ENCODE peak calls at places on chromosomes 12 and 14, in five cellular contexts. One of them, this sample, is unnamed.

GRCh38 chr14:95516554-95517209 is at the start of gene SYNE3:
- DNase-seq in K562: peak
- DNase-seq in GM12878: no peak
- DNase-seq in HCT116: no peak
- DNase-seq in HepG2: no peak
- DNase-seq in this sample: peak

GRCh38 chr12:116697305-116698130 is 40.4 kb downstream of the SPRING1 start:
- DNase-seq in GM12878: no peak
- DNase-seq in K562: peak
- DNase-seq in HCT116: peak
- DNase-seq in HepG2: peak
- DNase-seq in this sample: no peak

GRCh38 chr12:116135209-116135930 is 142.1 kb downstream of the MED13L start:
- DNase-seq in K562: no peak
- DNase-seq in GM12878: no peak
- DNase-seq in HCT116: peak
- DNase-seq in HepG2: peak
- DNase-seq in this sample: no peak

GRCh38 chr12:76080017-76080728 is 4.3 kb downstream of the NAP1L1 start:
- DNase-seq in K562: no peak
- DNase-seq in HCT116: no peak
- DNase-seq in GM12878: no peak
- DNase-seq in HepG2: peak
- DNase-seq in this sample: no peak

GRCh38 chr12:47391566-47391965 is 311.8 kb upstream of the AMIGO2 start:
- DNase-seq in HCT116: no peak
- DNase-seq in HepG2: no peak
- DNase-seq in K562: no peak
- DNase-seq in GM12878: no peak
- DNase-seq in this sample: no peak

GRCh38 chr14:22598099-22598895 is at the start of gene ABHD4:
- DNase-seq in K562: peak
- DNase-seq in HepG2: peak
- DNase-seq in GM12878: no peak
- DNase-seq in HCT116: no peak
- DNase-seq in this sample: peak

GRCh38 chr12:132182206-132182710 is 38.0 kb downstream of the NOC4L start:
- DNase-seq in K562: no peak
- DNase-seq in HCT116: no peak
- DNase-seq in HepG2: no peak
- DNase-seq in GM12878: no peak
- DNase-seq in this sample: no peak

GRCh38 chr12:121786441-121786825 is 7.1 kb downstream of the RHOF start:
- DNase-seq in K562: no peak
- DNase-seq in GM12878: no peak
- DNase-seq in HepG2: peak
- DNase-seq in HCT116: peak
- DNase-seq in this sample: no peak

GRCh38 chr14:27075503-27075902 is 477.7 kb upstream of the NOVA1 start:
- DNase-seq in GM12878: no peak
- DNase-seq in HCT116: no peak
- DNase-seq in HepG2: no peak
- DNase-seq in K562: no peak
- DNase-seq in this sample: no peak

GRCh38 chr14:40616579-40616978 is 990.1 kb upstream of the LRFN5 start:
- DNase-seq in HCT116: no peak
- DNase-seq in HepG2: no peak
- DNase-seq in K562: no peak
- DNase-seq in GM12878: no peak
- DNase-seq in this sample: no peak

GRCh38 chr12:117900561-117900960 is 68.2 kb downstream of the KSR2 start:
- DNase-seq in HepG2: no peak
- DNase-seq in K562: no peak
- DNase-seq in HCT116: no peak
- DNase-seq in GM12878: no peak
- DNase-seq in this sample: no peak

GRCh38 chr14:103045387-103045869 is 11.9 kb downstream of the CDC42BPB start:
- DNase-seq in HepG2: no peak
- DNase-seq in K562: no peak
- DNase-seq in GM12878: peak
- DNase-seq in HCT116: no peak
- DNase-seq in this sample: no peak

GRCh38 chr14:51298895-51299294 is 58.8 kb downstream of the TMX1 start:
- DNase-seq in GM12878: no peak
- DNase-seq in HepG2: no peak
- DNase-seq in HCT116: no peak
- DNase-seq in K562: no peak
- DNase-seq in this sample: no peak

GRCh38 chr12:45324391-45324790 is 108.5 kb downstream of the ANO6 start:
- DNase-seq in HepG2: no peak
- DNase-seq in K562: no peak
- DNase-seq in HCT116: no peak
- DNase-seq in GM12878: no peak
- DNase-seq in this sample: no peak
- TF ChIP-seq SRF in HepG2: no peak
- TF ChIP-seq SRF in K562: no peak
- TF ChIP-seq SRF in HCT116: no peak
- TF ChIP-seq SRF in GM12878: no peak
- TF ChIP-seq SRF in this sample: no peak

GRCh38 chr14:25882899-25883298 is 714.9 kb downstream of the NOVA1 start:
- DNase-seq in HCT116: no peak
- DNase-seq in K562: no peak
- DNase-seq in HepG2: no peak
- DNase-seq in GM12878: no peak
- DNase-seq in this sample: no peak
- H3K27ac ChIP-seq in HCT116: no peak
- H3K27ac ChIP-seq in K562: no peak
- H3K27ac ChIP-seq in HepG2: no peak
- H3K27ac ChIP-seq in GM12878: no peak
- H3K27ac ChIP-seq in this sample: no peak

GRCh38 chr14:73216035-73216434 is 21.3 kb upstream of the PAPLN start:
- DNase-seq in GM12878: no peak
- DNase-seq in HCT116: no peak
- DNase-seq in HepG2: no peak
- DNase-seq in K562: no peak
- DNase-seq in this sample: no peak
- TF ChIP-seq SRF in GM12878: no peak
- TF ChIP-seq SRF in HCT116: no peak
- TF ChIP-seq SRF in HepG2: no peak
- TF ChIP-seq SRF in K562: no peak
- TF ChIP-seq SRF in this sample: no peak

GRCh38 chr12:19688489-19688888 is 249.2 kb downstream of the AEBP2 start:
- DNase-seq in HepG2: no peak
- DNase-seq in K562: no peak
- DNase-seq in HCT116: no peak
- DNase-seq in GM12878: no peak
- DNase-seq in this sample: no peak

GRCh38 chr12:19689226-19689625 is 249.9 kb downstream of the AEBP2 start:
- DNase-seq in GM12878: no peak
- DNase-seq in HCT116: no peak
- DNase-seq in HepG2: no peak
- DNase-seq in K562: no peak
- DNase-seq in this sample: no peak

GRCh38 chr12:19681007-19681406 is 241.7 kb downstream of the AEBP2 start:
- DNase-seq in HCT116: no peak
- DNase-seq in HepG2: no peak
- DNase-seq in K562: no peak
- DNase-seq in GM12878: no peak
- DNase-seq in this sample: no peak

GRCh38 chr12:19683178-19683927 is 244.1 kb downstream of the AEBP2 start:
- DNase-seq in GM12878: no peak
- DNase-seq in K562: no peak
- DNase-seq in HCT116: no peak
- DNase-seq in HepG2: peak
- DNase-seq in this sample: no peak
- H3K27ac ChIP-seq in GM12878: no peak
- H3K27ac ChIP-seq in K562: no peak
- H3K27ac ChIP-seq in HCT116: no peak
- H3K27ac ChIP-seq in HepG2: no peak
- H3K27ac ChIP-seq in this sample: no peak

GRCh38 chr12:29769162-29769820 is 14.5 kb downstream of the TMTC1 start:
- DNase-seq in HepG2: no peak
- DNase-seq in HCT116: no peak
- DNase-seq in K562: no peak
- DNase-seq in GM12878: no peak
- DNase-seq in this sample: no peak
- TF ChIP-seq SRF in HepG2: no peak
- TF ChIP-seq SRF in HCT116: no peak
- TF ChIP-seq SRF in K562: no peak
- TF ChIP-seq SRF in GM12878: no peak
- TF ChIP-seq SRF in this sample: no peak

GRCh38 chr12:1576410-1577240 is 17.8 kb downstream of the FBXL14 start:
- DNase-seq in HepG2: no peak
- DNase-seq in HCT116: no peak
- DNase-seq in K562: peak
- DNase-seq in GM12878: no peak
- DNase-seq in this sample: no peak
- H3K27ac ChIP-seq in HepG2: no peak
- H3K27ac ChIP-seq in HCT116: no peak
- H3K27ac ChIP-seq in K562: peak
- H3K27ac ChIP-seq in GM12878: no peak
- H3K27ac ChIP-seq in this sample: no peak

GRCh38 chr14:100778951-100779690 is 46.8 kb upstream of the MEG3 start:
- DNase-seq in K562: no peak
- DNase-seq in HCT116: no peak
- DNase-seq in HepG2: no peak
- DNase-seq in GM12878: no peak
- DNase-seq in this sample: no peak

GRCh38 chr14:100780646-100781355 is 45.1 kb upstream of the MEG3 start:
- DNase-seq in HCT116: no peak
- DNase-seq in K562: no peak
- DNase-seq in HepG2: no peak
- DNase-seq in GM12878: no peak
- DNase-seq in this sample: no peak

GRCh38 chr14:100781952-100782351 is 44.0 kb upstream of the MEG3 start:
- DNase-seq in GM12878: no peak
- DNase-seq in K562: no peak
- DNase-seq in HCT116: no peak
- DNase-seq in HepG2: no peak
- DNase-seq in this sample: no peak

GRCh38 chr14:100779691-100780080 is 46.2 kb upstream of the MEG3 start:
- DNase-seq in HepG2: no peak
- DNase-seq in K562: no peak
- DNase-seq in HCT116: no peak
- DNase-seq in GM12878: no peak
- DNase-seq in this sample: no peak

GRCh38 chr14:100780246-100780645 is 45.7 kb upstream of the MEG3 start:
- DNase-seq in HepG2: no peak
- DNase-seq in GM12878: no peak
- DNase-seq in K562: no peak
- DNase-seq in HCT116: no peak
- DNase-seq in this sample: no peak
- TF ChIP-seq SRF in HepG2: no peak
- TF ChIP-seq SRF in GM12878: no peak
- TF ChIP-seq SRF in K562: no peak
- TF ChIP-seq SRF in HCT116: no peak
- TF ChIP-seq SRF in this sample: no peak

This sample was measured in H1.